ENCODE peak calls at places on chromosomes 12 and 14, in eight cellular contexts. H is heart left ventricle, O is brain microvascular endothelial cell, W is foreskin fibroblast, Y is psoas muscle, C is esophagus squamous epithelium, E is left lung, K is HCT116. L is an unnamed sample.

GRCh38 chr12:56723889-56724659 is 1.0 kb downstream of the NACA start:
- DNase-seq in K (no peak), H (peak; percentile 68), O (peak; percentile 70), C (no peak), Y (peak; percentile 62), E (peak; percentile 18), W (peak; percentile 64), L (peak; percentile 60)

GRCh38 chr14:44785096-44785495 is 176.7 kb downstream of the KLHL28 start:
- DNase-seq in K (no peak), Y (no peak), W (no peak), O (no peak), E (no peak), C (no peak), H (no peak), L (no peak)

GRCh38 chr12:1083888-1084262 is 92.9 kb downstream of the ERC1 start:
- DNase-seq in Y (no peak), K (no peak), O (peak; percentile 66), C (no peak), H (no peak), W (peak; percentile 7), E (no peak), L (peak; percentile 45)

GRCh38 chr14:99508896-99509629 is 27.9 kb downstream of the CCNK start:
- DNase-seq in Y (peak; percentile 52), H (peak; percentile 25), W (no peak), O (no peak), K (no peak), C (no peak), E (peak; percentile 63), L (no peak)

GRCh38 chr12:24668563-24668962 is 280.3 kb downstream of the BCAT1 start:
- DNase-seq in E (no peak), W (no peak), C (no peak), O (peak; percentile 5), Y (no peak), H (no peak), K (no peak), L (no peak)

GRCh38 chr12:49295087-49296001 is at the start of gene PRPH:
- DNase-seq in H (no peak), W (no peak), K (no peak), O (no peak), Y (no peak), E (peak; percentile 79), C (no peak), L (no peak)

GRCh38 chr14:33062881-33063280 is 124.2 kb downstream of the NPAS3 start:
- DNase-seq in H (no peak), O (peak; percentile 2), C (no peak), E (no peak), K (no peak), Y (no peak), W (no peak), L (peak; percentile 75)

GRCh38 chr12:46419675-46420074 is 47.1 kb upstream of the SLC38A2 start:
- DNase-seq in H (no peak), K (no peak), E (no peak), C (no peak), O (no peak), W (no peak), Y (no peak), L (no peak)

GRCh38 chr12:117125275-117125613 is 26.0 kb upstream of the TESC start:
- DNase-seq in W (peak; percentile 31), K (no peak), E (no peak), C (no peak), O (peak; percentile 23), Y (no peak), H (no peak), L (no peak)

GRCh38 chr12:109783965-109784244 is 49.3 kb downstream of the TRPV4 start:
- DNase-seq in K (no peak), Y (no peak), H (no peak), C (no peak), W (no peak), E (no peak), O (no peak), L (no peak)

GRCh38 chr14:95044463-95045254 is 112.7 kb downstream of the DICER1 start:
- DNase-seq in Y (no peak), E (no peak), W (no peak), H (no peak), C (no peak), K (no peak), O (no peak), L (no peak)

GRCh38 chr12:22042981-22043669 is 2.9 kb upstream of the CMAS start:
- DNase-seq in C (no peak), W (peak; percentile 47), O (peak; percentile 20), H (no peak), K (no peak), E (no peak), Y (no peak), L (no peak)

GRCh38 chr12:85279449-85280137 is 427 bp upstream of the ALX1 start:
- DNase-seq in H (no peak), K (no peak), W (peak; percentile 7), E (peak; percentile 46), C (no peak), O (peak; percentile 33), Y (peak; percentile 10), L (no peak)
- H3K4me3 ChIP-seq in H (peak overlapping the region; percentile 33), K (no peak overlapping the region), W (peak overlapping the region; percentile 46), E (no peak overlapping the region), C (peak overlapping the region; percentile 10), O (peak overlapping the region; percentile 68), Y (peak overlapping the region; percentile 61), L (peak overlapping the region; percentile 50)

DNA sequence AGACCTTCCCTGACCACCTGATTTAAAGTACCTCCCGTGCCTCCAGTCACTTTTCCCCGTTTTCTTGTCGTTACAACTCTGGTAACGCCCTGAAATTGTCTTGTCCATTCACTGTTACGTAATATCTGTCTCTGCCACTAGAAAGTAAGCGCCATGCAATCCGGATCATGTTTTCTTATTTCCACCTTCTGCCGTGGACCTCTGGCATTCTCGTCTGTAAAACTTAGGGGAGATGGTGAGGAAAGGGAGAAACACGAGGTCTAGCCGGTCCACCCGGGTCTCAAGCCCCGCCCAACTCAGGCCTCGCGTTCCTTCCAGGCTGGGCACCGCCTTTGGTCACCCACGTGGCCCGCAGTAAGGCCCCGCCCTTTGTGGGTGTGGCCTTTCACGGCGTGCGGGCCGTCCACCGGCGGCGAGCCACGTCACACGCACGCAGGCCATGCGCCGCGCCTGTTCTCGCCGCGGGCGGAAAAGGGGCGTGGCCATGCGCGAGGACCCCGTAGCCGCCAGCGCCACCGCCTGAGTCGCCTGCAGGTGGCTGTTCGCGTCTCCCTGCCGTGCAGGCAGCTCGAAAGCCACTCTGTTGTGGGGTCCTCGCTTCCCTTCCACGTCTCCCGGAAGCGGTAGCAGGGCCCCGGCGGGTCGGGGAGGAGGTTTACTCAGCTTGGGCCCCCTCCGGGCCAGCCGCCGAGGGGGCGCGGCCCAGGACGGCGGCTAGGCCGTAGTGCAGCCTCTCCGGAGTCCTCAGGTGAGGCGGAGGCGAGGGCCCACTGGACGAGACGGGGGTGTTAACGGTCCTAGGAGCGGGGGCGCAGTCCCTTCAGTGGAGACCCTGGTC is at the start of gene GOLGA5:
- DNase-seq in C (peak; percentile 89), W (peak; percentile 98), O (peak; percentile 95), E (peak; percentile 99), K (peak; percentile 92), H (peak; percentile 98), Y (peak; percentile 97), L (peak; percentile 97)
- TF ChIP-seq CTCF in C (peak; percentile 39), W (no peak), O (no peak), E (peak; percentile 50), K (no peak), H (no peak), Y (peak; percentile 11), L (no peak)

DNA sequence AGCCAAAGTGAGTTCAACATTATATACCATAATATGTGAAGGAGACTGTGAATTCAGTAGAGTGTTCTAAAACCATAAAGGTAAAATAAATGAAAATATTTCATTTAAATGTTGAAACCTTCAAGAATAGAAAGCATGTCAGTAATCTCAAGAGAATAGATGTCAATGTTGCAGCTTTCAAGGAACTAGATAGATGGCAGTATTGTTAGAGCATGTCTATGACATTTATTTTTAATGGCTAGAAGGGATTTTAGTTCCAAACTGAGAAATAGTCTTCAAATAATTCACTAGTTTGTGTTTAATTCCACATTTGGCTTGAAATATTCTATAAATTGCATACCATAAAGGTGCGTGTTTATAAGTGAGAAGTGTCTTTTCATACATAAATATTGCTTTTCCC is 326.5 kb downstream of the FLRT2 start:
- DNase-seq in W (no peak), O (no peak), H (no peak), Y (no peak), C (no peak), K (no peak), E (no peak), L (no peak)
- H3K4me3 ChIP-seq in W (no peak overlapping the region), O (no peak overlapping the region), H (no peak overlapping the region), Y (no peak overlapping the region), C (no peak overlapping the region), K (no peak overlapping the region), E (no peak overlapping the region), L (no peak overlapping the region)

GRCh38 chr12:60977966-60978365 is 1282.2 kb upstream of the USP15 start:
- DNase-seq in E (no peak), C (no peak), K (no peak), Y (no peak), W (no peak), O (no peak), H (no peak), L (no peak)
- TF ChIP-seq CTCF in E (no peak), C (no peak), K (no peak), Y (no peak), W (peak; percentile 8), O (peak; percentile 31), H (no peak), L (no peak)